ENCODE peak calls at places on chromosomes 3 and 15, in four cellular contexts. One of them, this sample, is unnamed.

GRCh38 chr3:194089357-194090177 is 46.4 kb upstream of the HES1 start:
- DNase-seq in heart left ventricle: peak; percentile 71
- DNase-seq in choroid plexus epithelial cell: peak; percentile 99
- DNase-seq in ovary: peak; percentile 82
- DNase-seq in this sample: peak; percentile 96

GRCh38 chr3:40213556-40213955 is 96.0 kb upstream of the EIF1B start:
- DNase-seq in heart left ventricle: no peak
- DNase-seq in choroid plexus epithelial cell: no peak
- DNase-seq in ovary: no peak
- DNase-seq in this sample: no peak

GRCh38 chr15:52649686-52650085 is 29.5 kb downstream of the ATOSA start:
- DNase-seq in heart left ventricle: no peak
- DNase-seq in choroid plexus epithelial cell: no peak
- DNase-seq in ovary: no peak
- DNase-seq in this sample: no peak

GRCh38 chr15:38692789-38693062 is 128.1 kb upstream of the RASGRP1 start:
- DNase-seq in heart left ventricle: no peak
- DNase-seq in choroid plexus epithelial cell: no peak
- DNase-seq in ovary: no peak
- DNase-seq in this sample: no peak

GRCh38 chr3:81406318-81406717 is 355.1 kb downstream of the GBE1 start:
- DNase-seq in heart left ventricle: no peak
- DNase-seq in choroid plexus epithelial cell: no peak
- DNase-seq in ovary: no peak
- DNase-seq in this sample: no peak

GRCh38 chr15:27730878-27731277 is 368.2 kb downstream of the OCA2 start:
- DNase-seq in heart left ventricle: no peak
- DNase-seq in choroid plexus epithelial cell: no peak
- DNase-seq in ovary: no peak
- DNase-seq in this sample: no peak

GRCh38 chr15:70164156-70164900 is 66.6 kb upstream of the TLE3 start:
- DNase-seq in heart left ventricle: no peak
- DNase-seq in choroid plexus epithelial cell: no peak
- DNase-seq in ovary: no peak
- DNase-seq in this sample: no peak

GRCh38 chr15:96264801-96265515 is 65.5 kb upstream of the NR2F2 start:
- DNase-seq in heart left ventricle: no peak
- DNase-seq in choroid plexus epithelial cell: peak; percentile 65
- DNase-seq in ovary: no peak
- DNase-seq in this sample: peak; percentile 71

GRCh38 chr15:98746375-98746679 is 98.0 kb downstream of the IGF1R start:
- DNase-seq in heart left ventricle: no peak
- DNase-seq in choroid plexus epithelial cell: no peak
- DNase-seq in ovary: no peak
- DNase-seq in this sample: no peak

GRCh38 chr15:93286456-93286855 is 197.4 kb upstream of the RGMA start:
- DNase-seq in heart left ventricle: no peak
- DNase-seq in choroid plexus epithelial cell: no peak
- DNase-seq in ovary: no peak
- DNase-seq in this sample: no peak

GRCh38 chr15:89677381-89677780 is 1.8 kb downstream of the PLIN1 start:
- DNase-seq in heart left ventricle: no peak
- DNase-seq in choroid plexus epithelial cell: no peak
- DNase-seq in ovary: no peak
- DNase-seq in this sample: no peak

GRCh38 chr3:13432093-13432492 is 12.0 kb upstream of the NUP210 start:
- DNase-seq in heart left ventricle: no peak
- DNase-seq in choroid plexus epithelial cell: no peak
- DNase-seq in ovary: no peak
- DNase-seq in this sample: no peak

GRCh38 chr3:171028779-171029232 is 2.3 kb upstream of the SLC2A2 start:
- DNase-seq in heart left ventricle: no peak
- DNase-seq in choroid plexus epithelial cell: peak; percentile 87
- DNase-seq in ovary: no peak
- DNase-seq in this sample: no peak

GRCh38 chr3:177687291-177687690 is 490.0 kb upstream of the TBL1XR1 start:
- DNase-seq in heart left ventricle: no peak
- DNase-seq in choroid plexus epithelial cell: no peak
- DNase-seq in ovary: no peak
- DNase-seq in this sample: no peak

GRCh38 chr3:40398346-40398745 is 11.4 kb downstream of the ENTPD3 start:
- DNase-seq in heart left ventricle: no peak
- DNase-seq in choroid plexus epithelial cell: no peak
- DNase-seq in ovary: no peak
- DNase-seq in this sample: peak; percentile 35

GRCh38 chr3:126358038-126358815 is 1.0 kb upstream of the KLF15 start:
- DNase-seq in heart left ventricle: no peak
- DNase-seq in choroid plexus epithelial cell: peak; percentile 85
- DNase-seq in ovary: no peak
- DNase-seq in this sample: no peak

GRCh38 chr15:22949074-22949547 is 31.1 kb downstream of the CYFIP1 start:
- DNase-seq in heart left ventricle: peak; percentile 81
- DNase-seq in choroid plexus epithelial cell: peak; percentile 69
- DNase-seq in ovary: peak; percentile 70
- DNase-seq in this sample: no peak

GRCh38 chr15:43150171-43150929 is 17.0 kb downstream of the TMEM62 start:
- DNase-seq in heart left ventricle: no peak
- DNase-seq in choroid plexus epithelial cell: peak; percentile 90
- DNase-seq in ovary: no peak
- DNase-seq in this sample: no peak

GRCh38 chr3:122609798-122610559 is 32.5 kb downstream of the PARP15 start:
- DNase-seq in heart left ventricle: no peak
- DNase-seq in choroid plexus epithelial cell: peak; percentile 88
- DNase-seq in ovary: no peak
- DNase-seq in this sample: peak; percentile 13

GRCh38 chr3:172546105-172546504 is 22.9 kb upstream of the TNFSF10 start:
- DNase-seq in heart left ventricle: no peak
- DNase-seq in choroid plexus epithelial cell: peak; percentile 44
- DNase-seq in ovary: no peak
- DNase-seq in this sample: peak; percentile 54

GRCh38 chr3:164470471-164470870 is 607.8 kb downstream of the SI start:
- DNase-seq in heart left ventricle: no peak
- DNase-seq in choroid plexus epithelial cell: no peak
- DNase-seq in ovary: no peak
- DNase-seq in this sample: no peak

GRCh38 chr3:173943264-173943663 is 545.7 kb downstream of the NLGN1 start:
- DNase-seq in heart left ventricle: no peak
- DNase-seq in choroid plexus epithelial cell: no peak
- DNase-seq in ovary: no peak
- DNase-seq in this sample: no peak

GRCh38 chr3:102512734-102513518 is 78.1 kb downstream of the ZPLD1 start:
- DNase-seq in heart left ventricle: no peak
- DNase-seq in choroid plexus epithelial cell: peak; percentile 11
- DNase-seq in ovary: no peak
- DNase-seq in this sample: no peak

GRCh38 chr15:88620995-88621772 is at the start of gene AEN:
- DNase-seq in heart left ventricle: peak; percentile 97
- DNase-seq in choroid plexus epithelial cell: peak; percentile 98
- DNase-seq in ovary: peak; percentile 96
- DNase-seq in this sample: peak; percentile 98
- TF ChIP-seq CTCF in heart left ventricle: no peak
- TF ChIP-seq CTCF in choroid plexus epithelial cell: no peak
- TF ChIP-seq CTCF in ovary: peak; percentile 26
- TF ChIP-seq CTCF in this sample: no peak

GRCh38 chr3:61560452-61561373 is 658 bp upstream of the PTPRG start:
- DNase-seq in heart left ventricle: peak; percentile 91
- DNase-seq in choroid plexus epithelial cell: peak; percentile 91
- DNase-seq in ovary: peak; percentile 85
- DNase-seq in this sample: peak; percentile 36
- TF ChIP-seq CTCF in heart left ventricle: no peak
- TF ChIP-seq CTCF in choroid plexus epithelial cell: peak; percentile 20
- TF ChIP-seq CTCF in ovary: peak; percentile 39
- TF ChIP-seq CTCF in this sample: no peak

GRCh38 chr3:65703820-65704219 is 334.9 kb downstream of the MAGI1 start:
- DNase-seq in heart left ventricle: no peak
- DNase-seq in choroid plexus epithelial cell: no peak
- DNase-seq in ovary: no peak
- DNase-seq in this sample: no peak
- TF ChIP-seq CTCF in heart left ventricle: no peak
- TF ChIP-seq CTCF in choroid plexus epithelial cell: no peak
- TF ChIP-seq CTCF in ovary: no peak
- TF ChIP-seq CTCF in this sample: no peak

GRCh38 chr3:98602078-98602678 is 8.8 kb upstream of the CPOX start:
- DNase-seq in heart left ventricle: no peak
- DNase-seq in choroid plexus epithelial cell: peak; percentile 87
- DNase-seq in ovary: no peak
- DNase-seq in this sample: peak; percentile 33
- TF ChIP-seq CTCF in heart left ventricle: peak; percentile 76
- TF ChIP-seq CTCF in choroid plexus epithelial cell: peak; percentile 73
- TF ChIP-seq CTCF in ovary: peak; percentile 28
- TF ChIP-seq CTCF in this sample: peak; percentile 47

GRCh38 chr3:187150599-187150998 is 11.3 kb upstream of the RPL39L start:
- DNase-seq in heart left ventricle: no peak
- DNase-seq in choroid plexus epithelial cell: no peak
- DNase-seq in ovary: no peak
- DNase-seq in this sample: peak; percentile 48
- TF ChIP-seq CTCF in heart left ventricle: no peak
- TF ChIP-seq CTCF in choroid plexus epithelial cell: peak; percentile 20
- TF ChIP-seq CTCF in ovary: no peak
- TF ChIP-seq CTCF in this sample: peak; percentile 17